ENCODE peak calls at places on chromosome 21, in five cellular contexts. One of them, this sample, is unnamed.

GRCh38 chr21:25944672-25945213 is 210.0 kb downstream of the GABPA start:
- DNase-seq in RWPE2: no peak
- DNase-seq in stomach: no peak
- DNase-seq in PC-3: no peak
- DNase-seq in epithelial cell of esophagus: no peak
- DNase-seq in this sample: no peak

GRCh38 chr21:39630191-39630591 is 17.5 kb downstream of the B3GALT5 start:
- DNase-seq in RWPE2: no peak
- DNase-seq in stomach: no peak
- DNase-seq in PC-3: peak
- DNase-seq in epithelial cell of esophagus: peak
- DNase-seq in this sample: no peak

GRCh38 chr21:44845418-44846200 is 27.7 kb upstream of the SUMO3 start:
- DNase-seq in RWPE2: peak
- DNase-seq in stomach: peak
- DNase-seq in PC-3: peak
- DNase-seq in epithelial cell of esophagus: peak
- DNase-seq in this sample: peak

GRCh38 chr21:33569986-33570385 is 18.5 kb downstream of the DONSON start:
- DNase-seq in RWPE2: no peak
- DNase-seq in stomach: no peak
- DNase-seq in PC-3: no peak
- DNase-seq in epithelial cell of esophagus: no peak
- DNase-seq in this sample: no peak

GRCh38 chr21:43864806-43865470 is at the start of gene AGPAT3:
- DNase-seq in RWPE2: no peak
- DNase-seq in stomach: no peak
- DNase-seq in PC-3: peak
- DNase-seq in epithelial cell of esophagus: no peak
- DNase-seq in this sample: peak

GRCh38 chr21:38733973-38734546 is 71.7 kb upstream of the ETS2 start:
- DNase-seq in RWPE2: no peak
- DNase-seq in stomach: peak
- DNase-seq in PC-3: peak
- DNase-seq in epithelial cell of esophagus: peak
- DNase-seq in this sample: peak

GRCh38 chr21:38958940-38959685 is 153.4 kb downstream of the ETS2 start:
- DNase-seq in RWPE2: no peak
- DNase-seq in stomach: no peak
- DNase-seq in PC-3: no peak
- DNase-seq in epithelial cell of esophagus: peak
- DNase-seq in this sample: no peak

GRCh38 chr21:39384674-39385298 is 35.9 kb upstream of the HMGN1 start:
- DNase-seq in RWPE2: no peak
- DNase-seq in stomach: no peak
- DNase-seq in PC-3: peak
- DNase-seq in epithelial cell of esophagus: no peak
- DNase-seq in this sample: no peak

GRCh38 chr21:45299026-45299863 is 11.6 kb upstream of the POFUT2 start:
- DNase-seq in RWPE2: peak
- DNase-seq in stomach: no peak
- DNase-seq in PC-3: no peak
- DNase-seq in epithelial cell of esophagus: peak
- DNase-seq in this sample: no peak

GRCh38 chr21:38660333-38661295 is 145.1 kb upstream of the ETS2 start:
- DNase-seq in RWPE2: no peak
- DNase-seq in stomach: no peak
- DNase-seq in PC-3: no peak
- DNase-seq in epithelial cell of esophagus: peak
- DNase-seq in this sample: no peak

GRCh38 chr21:45170987-45171386 is 96.6 kb downstream of the ADARB1 start:
- DNase-seq in RWPE2: no peak
- DNase-seq in stomach: no peak
- DNase-seq in PC-3: no peak
- DNase-seq in epithelial cell of esophagus: no peak
- DNase-seq in this sample: no peak

DNA sequence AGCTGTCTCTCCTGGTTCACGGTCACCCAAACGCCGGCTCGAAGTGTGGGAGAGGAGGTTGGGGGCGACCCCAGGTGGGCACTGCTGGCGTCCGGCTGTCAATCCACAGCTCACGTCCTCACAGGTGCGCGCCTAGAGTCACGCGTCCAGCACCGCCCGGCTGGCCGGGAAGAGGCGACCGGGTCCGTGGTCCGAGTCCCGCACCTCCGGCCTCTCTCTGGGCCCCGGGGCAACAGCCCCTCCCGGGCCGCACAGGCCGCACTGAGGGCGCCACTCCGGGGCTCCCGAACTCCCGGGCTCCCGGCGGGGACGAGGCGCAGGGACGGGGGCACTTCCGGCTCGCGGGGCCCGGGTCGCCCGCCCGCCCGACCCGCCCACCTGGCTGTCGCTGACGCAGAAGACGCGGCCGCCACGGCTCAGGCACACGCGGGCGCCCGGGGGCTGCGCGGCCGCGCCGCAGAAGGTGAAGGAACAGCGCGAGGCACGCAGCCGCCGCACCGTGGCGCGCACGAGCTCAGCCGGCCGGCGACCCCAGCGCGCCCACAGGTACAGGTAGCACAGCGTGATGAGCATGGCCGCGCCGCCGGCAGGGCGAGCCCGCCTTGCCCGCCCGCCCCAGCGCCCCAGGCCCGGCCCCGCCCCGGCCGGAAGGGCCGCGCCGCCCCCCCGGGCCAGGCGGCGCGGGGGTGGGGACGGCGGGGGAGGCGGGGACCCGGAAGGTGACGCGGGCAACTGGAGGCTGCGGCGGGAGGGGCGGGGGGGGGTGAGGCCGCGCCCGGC is at the start of gene HLCS:
- DNase-seq in RWPE2: no peak
- DNase-seq in stomach: peak
- DNase-seq in PC-3: peak
- DNase-seq in epithelial cell of esophagus: peak
- DNase-seq in this sample: peak
- TF ChIP-seq CTCF in RWPE2: peak
- TF ChIP-seq CTCF in stomach: no peak
- TF ChIP-seq CTCF in PC-3: no peak
- TF ChIP-seq CTCF in epithelial cell of esophagus: no peak
- TF ChIP-seq CTCF in this sample: peak

GRCh38 chr21:42362198-42362597 is 4.1 kb downstream of the TFF1 start:
- DNase-seq in RWPE2: no peak
- DNase-seq in stomach: no peak
- DNase-seq in PC-3: no peak
- DNase-seq in epithelial cell of esophagus: no peak
- DNase-seq in this sample: no peak

GRCh38 chr21:42358261-42358660 is 7.5 kb upstream of the TFF2 start:
- DNase-seq in RWPE2: no peak
- DNase-seq in stomach: no peak
- DNase-seq in PC-3: no peak
- DNase-seq in epithelial cell of esophagus: no peak
- DNase-seq in this sample: no peak

GRCh38 chr21:42361286-42361685 is 5.0 kb downstream of the TFF1 start:
- DNase-seq in RWPE2: no peak
- DNase-seq in stomach: no peak
- DNase-seq in PC-3: no peak
- DNase-seq in epithelial cell of esophagus: no peak
- DNase-seq in this sample: no peak

GRCh38 chr21:42358937-42359336 is 7.4 kb downstream of the TFF1 start:
- DNase-seq in RWPE2: no peak
- DNase-seq in stomach: no peak
- DNase-seq in PC-3: no peak
- DNase-seq in epithelial cell of esophagus: no peak
- DNase-seq in this sample: no peak

GRCh38 chr21:42360317-42360716 is 6.0 kb downstream of the TFF1 start:
- DNase-seq in RWPE2: no peak
- DNase-seq in stomach: no peak
- DNase-seq in PC-3: peak
- DNase-seq in epithelial cell of esophagus: no peak
- DNase-seq in this sample: peak
- TF ChIP-seq CTCF in RWPE2: no peak
- TF ChIP-seq CTCF in stomach: no peak
- TF ChIP-seq CTCF in PC-3: peak
- TF ChIP-seq CTCF in epithelial cell of esophagus: no peak
- TF ChIP-seq CTCF in this sample: no peak

DNA sequence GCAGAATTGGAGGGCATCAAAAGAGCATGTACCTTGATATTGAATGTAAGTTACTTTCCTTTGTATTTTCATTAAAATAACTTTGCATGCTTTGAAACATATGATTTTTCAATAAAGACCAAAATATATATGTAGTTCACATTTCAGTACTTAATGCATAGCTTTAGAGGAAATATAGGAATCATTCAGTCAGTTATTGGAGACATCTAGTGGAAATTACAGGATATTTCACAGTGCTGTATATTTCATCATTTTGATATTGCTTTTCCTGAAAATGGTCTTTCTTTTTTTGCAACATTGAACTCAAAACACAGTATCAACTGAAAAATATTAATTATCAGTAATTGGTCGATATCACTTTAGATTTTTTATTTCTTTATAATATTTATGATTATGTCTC is 375.8 kb downstream of the NCAM2 start:
- DNase-seq in RWPE2: no peak
- DNase-seq in stomach: no peak
- DNase-seq in PC-3: no peak
- DNase-seq in epithelial cell of esophagus: no peak
- DNase-seq in this sample: no peak
- TF ChIP-seq CTCF in RWPE2: peak
- TF ChIP-seq CTCF in stomach: no peak
- TF ChIP-seq CTCF in PC-3: peak
- TF ChIP-seq CTCF in epithelial cell of esophagus: no peak
- TF ChIP-seq CTCF in this sample: no peak

GRCh38 chr21:42537106-42537742 is 23.6 kb downstream of the SLC37A1 start:
- DNase-seq in RWPE2: no peak
- DNase-seq in stomach: no peak
- DNase-seq in PC-3: peak
- DNase-seq in epithelial cell of esophagus: peak
- DNase-seq in this sample: peak
- TF ChIP-seq CTCF in RWPE2: peak
- TF ChIP-seq CTCF in stomach: no peak
- TF ChIP-seq CTCF in PC-3: peak
- TF ChIP-seq CTCF in epithelial cell of esophagus: peak
- TF ChIP-seq CTCF in this sample: peak

GRCh38 chr21:27721675-27722074 is 754.8 kb upstream of the ADAMTS5 start:
- DNase-seq in RWPE2: no peak
- DNase-seq in stomach: no peak
- DNase-seq in PC-3: no peak
- DNase-seq in epithelial cell of esophagus: no peak
- DNase-seq in this sample: no peak
- TF ChIP-seq CTCF in RWPE2: no peak
- TF ChIP-seq CTCF in stomach: no peak
- TF ChIP-seq CTCF in PC-3: no peak
- TF ChIP-seq CTCF in epithelial cell of esophagus: no peak
- TF ChIP-seq CTCF in this sample: no peak

DNA sequence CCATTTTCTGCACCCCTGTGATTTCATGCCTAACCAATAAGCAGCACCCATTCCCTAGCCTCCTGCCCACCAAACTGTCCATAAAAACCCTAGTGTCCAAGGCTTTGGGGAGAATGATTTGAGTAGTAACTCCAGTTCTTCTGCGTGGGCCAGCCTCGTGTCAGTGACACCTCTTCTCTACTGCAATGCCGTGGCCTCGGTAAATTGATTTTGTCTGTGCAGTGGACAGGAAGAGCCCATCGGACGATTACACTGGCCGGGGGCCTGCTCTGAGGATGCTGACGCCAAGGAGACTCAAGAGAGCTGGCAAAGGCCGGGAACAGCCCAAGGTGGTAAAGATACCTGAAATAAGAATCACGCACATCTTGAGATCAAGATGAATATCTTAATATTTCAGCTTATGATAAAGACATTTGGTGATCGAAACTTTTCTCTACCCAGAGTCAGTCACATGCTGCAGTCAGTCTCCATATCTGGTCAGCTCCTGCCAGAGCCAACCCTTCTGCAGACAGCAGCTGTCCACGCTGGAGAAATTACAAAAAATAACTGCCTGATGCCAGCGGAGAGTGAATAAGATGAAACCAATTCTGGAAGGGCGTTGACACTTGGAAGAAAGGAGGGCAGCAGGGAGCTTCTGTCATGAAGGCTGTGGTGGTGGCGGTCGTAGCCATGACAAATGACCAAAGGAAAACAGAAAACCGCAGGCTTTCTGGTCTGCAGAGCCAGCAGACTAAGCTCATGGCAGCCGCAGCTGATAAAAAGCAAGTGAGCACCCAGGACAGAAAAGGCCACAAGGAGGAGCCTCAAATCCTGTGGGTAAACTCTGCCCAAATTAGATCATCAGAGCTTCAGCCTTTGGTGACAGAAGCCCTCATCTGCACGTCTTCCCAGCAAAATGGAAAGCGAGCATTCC is 29.1 kb downstream of the RSPH1 start:
- DNase-seq in RWPE2: no peak
- DNase-seq in stomach: no peak
- DNase-seq in PC-3: peak
- DNase-seq in epithelial cell of esophagus: peak
- DNase-seq in this sample: peak
- TF ChIP-seq CTCF in RWPE2: peak
- TF ChIP-seq CTCF in stomach: no peak
- TF ChIP-seq CTCF in PC-3: peak
- TF ChIP-seq CTCF in epithelial cell of esophagus: peak
- TF ChIP-seq CTCF in this sample: peak

GRCh38 chr21:16377857-16378256 is 648.1 kb downstream of the USP25 start:
- DNase-seq in RWPE2: no peak
- DNase-seq in stomach: no peak
- DNase-seq in PC-3: no peak
- DNase-seq in epithelial cell of esophagus: no peak
- DNase-seq in this sample: no peak

GRCh38 chr21:16376673-16377072 is 646.9 kb downstream of the USP25 start:
- DNase-seq in RWPE2: no peak
- DNase-seq in stomach: no peak
- DNase-seq in PC-3: no peak
- DNase-seq in epithelial cell of esophagus: no peak
- DNase-seq in this sample: no peak

GRCh38 chr21:16377120-16377658 is 647.4 kb downstream of the USP25 start:
- DNase-seq in RWPE2: no peak
- DNase-seq in stomach: no peak
- DNase-seq in PC-3: no peak
- DNase-seq in epithelial cell of esophagus: no peak
- DNase-seq in this sample: no peak

GRCh38 chr21:16378570-16378969 is 648.8 kb downstream of the USP25 start:
- DNase-seq in RWPE2: no peak
- DNase-seq in stomach: no peak
- DNase-seq in PC-3: no peak
- DNase-seq in epithelial cell of esophagus: no peak
- DNase-seq in this sample: no peak
- TF ChIP-seq CTCF in RWPE2: no peak
- TF ChIP-seq CTCF in stomach: no peak
- TF ChIP-seq CTCF in PC-3: no peak
- TF ChIP-seq CTCF in epithelial cell of esophagus: no peak
- TF ChIP-seq CTCF in this sample: no peak

GRCh38 chr21:17146426-17146825 is 366.4 kb upstream of the CXADR start:
- DNase-seq in RWPE2: no peak
- DNase-seq in stomach: no peak
- DNase-seq in PC-3: no peak
- DNase-seq in epithelial cell of esophagus: no peak
- DNase-seq in this sample: no peak
- TF ChIP-seq CTCF in RWPE2: no peak
- TF ChIP-seq CTCF in stomach: no peak
- TF ChIP-seq CTCF in PC-3: no peak
- TF ChIP-seq CTCF in epithelial cell of esophagus: no peak
- TF ChIP-seq CTCF in this sample: no peak

This sample was measured in GM12865.